ENCODE peak calls at places on chromosomes 2 and 18, in ten cellular contexts. Q is psoas muscle, H is upper lobe of right lung, D is cardiac muscle cell, P is left lung, I is BJ, M is HCT116, J is heart right ventricle, R is IMR-90, A is suprapubic skin. F is an unnamed sample. For H3K36me3, the result is how much of the 10 kb centered on the place peaks cover.

GRCh38 chr18:3153107-3153704 is 66.6 kb downstream of the MYOM1 start:
- DNase-seq in H (no peak), P (no peak), A (no peak), D (no peak), J (no peak), I (no peak), R (no peak), Q (no peak), M (no peak), F (no peak)

GRCh38 chr2:237774811-237775553 is 23.6 kb upstream of the RBM44 start:
- DNase-seq in M (peak), H (no peak), A (peak), Q (no peak), R (peak), I (no peak), P (no peak), D (peak), J (no peak), F (peak)

GRCh38 chr2:112600634-112601033 is 16.2 kb downstream of the CHCHD5 start:
- DNase-seq in A (no peak), I (no peak), H (no peak), R (peak), J (no peak), D (no peak), P (no peak), Q (no peak), M (no peak), F (no peak)

GRCh38 chr2:168583710-168584521 is 127.8 kb downstream of the CERS6 start:
- DNase-seq in Q (no peak), I (peak), P (no peak), R (peak), H (no peak), A (no peak), M (no peak), J (no peak), D (no peak), F (no peak)

GRCh38 chr2:177148477-177149154 is 64.0 kb upstream of the HNRNPA3 start:
- DNase-seq in P (peak), A (peak), Q (peak), R (peak), D (peak), J (peak), M (peak), I (no peak), H (peak), F (peak)

GRCh38 chr2:15778529-15779219 is 161.7 kb upstream of the MYCN start:
- DNase-seq in M (no peak), A (no peak), Q (no peak), J (no peak), I (no peak), R (no peak), D (no peak), P (no peak), H (no peak), F (no peak)

GRCh38 chr2:73197579-73197978 is 4.8 kb upstream of the NOTO start:
- DNase-seq in I (no peak), D (no peak), Q (no peak), J (no peak), H (no peak), P (no peak), R (no peak), A (no peak), M (no peak), F (no peak)

GRCh38 chr18:60656563-60656962 is 284.0 kb upstream of the MC4R start:
- DNase-seq in J (no peak), Q (no peak), R (no peak), I (no peak), P (no peak), D (no peak), M (no peak), A (no peak), H (no peak), F (no peak)

GRCh38 chr2:234823877-234824376 is 127.9 kb upstream of the SH3BP4 start:
- DNase-seq in Q (no peak), P (peak), H (no peak), M (no peak), D (no peak), A (no peak), I (peak), R (peak), J (no peak), F (no peak)

GRCh38 chr2:237626813-237627451 is 455 bp upstream of the LRRFIP1 start:
- DNase-seq in Q (peak), A (no peak), M (no peak), D (no peak), J (no peak), I (no peak), R (no peak), H (peak), P (no peak), F (no peak)

GRCh38 chr2:85468704-85469349 is 50.3 kb downstream of the SH2D6 start:
- DNase-seq in A (no peak), D (peak), P (no peak), H (peak), M (peak), Q (no peak), J (no peak), I (peak), R (peak), F (no peak)

GRCh38 chr18:52000435-52000834 is 339.6 kb upstream of the DCC start:
- DNase-seq in P (no peak), A (no peak), M (no peak), Q (no peak), H (no peak), I (no peak), D (no peak), R (no peak), J (no peak), F (no peak)

GRCh38 chr18:41624461-41624860 is 330.6 kb upstream of the PIK3C3 start:
- DNase-seq in R (no peak), D (no peak), H (no peak), P (no peak), M (no peak), J (no peak), A (no peak), Q (no peak), I (no peak), F (no peak)

GRCh38 chr2:33409417-33409955 is 67.0 kb upstream of the RASGRP3 start:
- DNase-seq in J (no peak), P (no peak), R (no peak), A (no peak), H (no peak), Q (no peak), D (no peak), M (no peak), I (no peak), F (no peak)

GRCh38 chr2:240277073-240277806 is 136.8 kb upstream of the OTOS start:
- DNase-seq in H (peak), M (no peak), Q (peak), P (peak), I (no peak), D (no peak), R (peak), J (no peak), A (no peak), F (no peak)

GRCh38 chr2:66477125-66477842 is 42.4 kb downstream of the MEIS1 start:
- DNase-seq in Q (no peak), R (peak), H (no peak), D (no peak), M (no peak), I (no peak), P (no peak), A (no peak), J (no peak), F (no peak)

GRCh38 chr2:104412384-104412783 is 441.5 kb upstream of the POU3F3 start:
- DNase-seq in M (no peak), D (peak), A (no peak), J (no peak), Q (no peak), H (no peak), P (no peak), R (no peak), I (no peak), F (no peak)

GRCh38 chr2:114076961-114077360 is 187.1 kb downstream of the ACTR3 start:
- DNase-seq in D (no peak), R (no peak), P (no peak), M (no peak), Q (no peak), H (no peak), A (no peak), J (no peak), I (no peak), F (no peak)

GRCh38 chr2:201840726-201841125 is 34.4 kb downstream of the CDK15 start:
- DNase-seq in Q (no peak), I (no peak), A (no peak), M (no peak), H (no peak), R (no peak), J (no peak), P (no peak), D (no peak), F (no peak)

GRCh38 chr2:144084114-144084661 is 435.7 kb downstream of the ZEB2 start:
- DNase-seq in P (no peak), R (peak), A (no peak), M (no peak), D (no peak), I (peak), J (no peak), Q (no peak), H (no peak), F (no peak)

GRCh38 chr2:214365549-214365948 is 45.3 kb upstream of the VWC2L start:
- DNase-seq in R (no peak), Q (no peak), P (no peak), A (no peak), H (no peak), M (no peak), D (no peak), I (no peak), J (no peak), F (no peak)

GRCh38 chr2:43038720-43039099 is 187.7 kb downstream of the ZFP36L2 start:
- DNase-seq in M (no peak), A (no peak), R (no peak), I (no peak), Q (no peak), H (no peak), D (no peak), J (no peak), P (no peak), F (no peak)

GRCh38 chr2:81901017-81901416 is 1596.5 kb upstream of the LRRTM1 start:
- DNase-seq in J (no peak), A (no peak), M (no peak), D (no peak), R (no peak), H (no peak), P (no peak), I (no peak), Q (no peak), F (no peak)

GRCh38 chr2:231163011-231163410 is 35.4 kb upstream of the ARMC9 start:
- DNase-seq in D (no peak), P (no peak), H (no peak), M (no peak), Q (no peak), R (no peak), I (no peak), A (no peak), J (no peak), F (no peak)

GRCh38 chr2:43212931-43213330 is 13.5 kb downstream of the ZFP36L2 start:
- DNase-seq in A (peak), H (peak), I (no peak), D (no peak), Q (no peak), J (peak), M (no peak), P (peak), R (no peak), F (peak)

GRCh38 chr2:60948926-60949579 is 67.7 kb downstream of the REL start:
- DNase-seq in I (no peak), D (no peak), P (no peak), A (no peak), R (peak), M (peak), J (no peak), Q (no peak), H (no peak), F (no peak)

GRCh38 chr2:225004531-225004930 is 37.7 kb downstream of the DOCK10 start:
- DNase-seq in P (no peak), R (peak), Q (no peak), D (no peak), I (no peak), A (no peak), H (no peak), M (no peak), J (no peak), F (no peak)

GRCh38 chr18:28905509-28905908 is 728.6 kb upstream of the CDH2 start:
- DNase-seq in Q (no peak), I (no peak), A (no peak), M (no peak), D (no peak), R (peak), P (no peak), H (no peak), J (no peak), F (no peak)

GRCh38 chr2:196718796-196719564 is 79.5 kb downstream of the CCDC150 start:
- DNase-seq in J (no peak), M (no peak), H (no peak), D (peak), R (peak), A (no peak), I (peak), P (no peak), Q (no peak), F (no peak)

GRCh38 chr2:226932443-226932842 is 96.6 kb downstream of the RHBDD1 start:
- DNase-seq in H (no peak), P (no peak), Q (no peak), D (no peak), M (no peak), I (no peak), R (no peak), A (no peak), J (no peak), F (no peak)
- TF ChIP-seq CTCF in H (no peak), P (no peak), Q (no peak), D (no peak), M (no peak), I (no peak), R (peak), A (no peak), J (no peak), F (no peak)

GRCh38 chr2:88092773-88093172 is 25.1 kb downstream of the SMYD1 start:
- DNase-seq in Q (no peak), J (no peak), R (no peak), A (no peak), H (no peak), M (no peak), P (no peak), D (no peak), I (no peak), F (no peak)

GRCh38 chr2:88090446-88091283 is 23.0 kb downstream of the SMYD1 start:
- DNase-seq in A (no peak), I (no peak), J (no peak), D (no peak), Q (no peak), P (no peak), R (no peak), H (no peak), M (no peak), F (no peak)

GRCh38 chr2:88088999-88089398 is 21.4 kb downstream of the SMYD1 start:
- DNase-seq in H (no peak), A (no peak), M (no peak), Q (no peak), P (no peak), D (no peak), J (no peak), R (no peak), I (no peak), F (no peak)

GRCh38 chr2:88087763-88088162 is 20.1 kb downstream of the SMYD1 start:
- DNase-seq in D (no peak), M (no peak), Q (no peak), P (no peak), H (no peak), J (no peak), I (no peak), A (no peak), R (no peak), F (no peak)

DNA sequence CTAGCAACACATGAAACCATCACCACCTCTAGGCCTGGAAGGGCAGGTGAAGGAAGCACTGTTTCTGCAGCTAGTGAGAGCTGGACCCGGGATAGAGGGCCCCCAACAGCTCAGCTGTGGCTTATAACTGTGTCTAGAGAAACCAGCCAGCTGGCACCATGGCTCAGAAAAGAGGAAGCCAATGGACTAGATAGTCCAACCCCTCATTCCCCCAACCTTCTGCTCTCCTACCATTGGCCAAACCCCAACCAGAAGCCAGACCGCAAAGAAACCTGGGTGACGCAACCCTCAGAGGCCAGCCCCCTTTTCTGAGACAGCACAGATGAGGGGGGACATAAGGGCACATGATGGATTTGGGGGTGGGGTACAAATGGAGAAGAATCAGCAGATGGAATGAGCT is 24.3 kb downstream of the SMYD1 start:
- DNase-seq in Q (no peak), H (no peak), D (no peak), I (no peak), P (no peak), J (no peak), M (no peak), A (no peak), R (no peak), F (no peak)
- H3K36me3 ChIP-seq in Q (under half), H (under half), D (half or more), I (under half), P (under half), J (under half), M (under half), A (under half), R (under half), F (under half)

DNA sequence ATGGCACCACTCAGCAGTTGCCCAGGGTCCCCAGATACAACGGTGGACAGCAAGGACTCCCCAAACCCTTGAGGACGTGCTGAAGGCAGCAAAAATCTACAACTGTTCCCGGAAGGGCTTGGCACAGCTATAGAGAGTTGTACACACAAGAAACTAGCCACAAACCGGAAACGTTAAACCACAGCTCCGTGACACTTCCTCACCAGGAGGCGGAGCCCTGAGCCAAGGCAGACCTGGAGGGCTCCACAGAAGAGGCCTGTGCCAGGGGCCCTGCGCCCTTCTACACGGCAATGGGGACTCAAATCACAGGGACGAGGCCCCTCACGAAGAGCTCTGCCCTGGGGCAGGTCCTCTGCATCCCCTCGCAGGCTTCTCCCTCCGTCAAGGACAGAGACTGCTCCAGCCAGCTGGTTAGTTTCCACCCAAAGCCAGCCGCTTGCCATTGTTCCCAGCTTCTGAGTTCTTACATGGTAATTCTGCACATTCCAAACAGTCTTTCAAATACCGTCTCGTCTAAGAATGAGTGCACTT is 133.3 kb downstream of the HDAC4 start:
- DNase-seq in M (peak), J (peak), R (peak), I (peak), Q (peak), A (peak), P (peak), H (peak), D (no peak), F (peak)
- TF ChIP-seq CTCF in M (peak), J (peak), R (peak), I (peak), Q (peak), A (no peak), P (no peak), H (peak), D (peak), F (peak)

GRCh38 chr2:69505710-69506109 is 68.5 kb upstream of the NFU1 start:
- DNase-seq in M (no peak), D (no peak), Q (no peak), I (no peak), H (no peak), R (no peak), A (no peak), P (no peak), J (no peak), F (no peak)
- H3K36me3 ChIP-seq in M (under half), D (half or more), Q (under half), I (under half), H (half or more), R (under half), A (half or more), P (half or more), J (under half), F (half or more)

GRCh38 chr2:216201687-216202306 is 92.6 kb downstream of the XRCC5 start:
- DNase-seq in J (no peak), A (no peak), P (no peak), Q (no peak), H (no peak), D (no peak), R (no peak), M (no peak), I (no peak), F (no peak)
- TF ChIP-seq CTCF in J (no peak), A (no peak), P (no peak), Q (no peak), H (no peak), D (no peak), R (no peak), M (no peak), I (no peak), F (no peak)

F was measured in lower lobe of right lung.